ENCODE peak calls at places on chromosomes 16 and 17, in eight cellular contexts. A, Y, T, O, M, J, U and B are unnamed samples.

GRCh38 chr17:16911141-16911937 is 60.6 kb downstream of the TNFRSF13B start:
- DNase-seq in A (no peak), Y (peak; percentile 29), T (no peak), O (no peak), M (no peak), J (peak; percentile 51), U (no peak), B (no peak)

GRCh38 chr17:58352843-58353719 is 1.1 kb upstream of the SUPT4H1 start:
- DNase-seq in A (no peak), Y (peak; percentile 14), T (peak; percentile 39), O (peak; percentile 61), M (peak; percentile 68), J (peak; percentile 46), U (no peak), B (no peak)

GRCh38 chr17:57757735-57758134 is 12.6 kb upstream of the CCDC182 start:
- DNase-seq in A (no peak), Y (no peak), T (no peak), O (no peak), M (no peak), J (no peak), U (no peak), B (no peak)

GRCh38 chr17:69539274-69539673 is 124.8 kb downstream of the MAP2K6 start:
- DNase-seq in A (no peak), Y (no peak), T (no peak), O (no peak), M (no peak), J (no peak), U (no peak), B (no peak)

GRCh38 chr17:65013613-65014391 is 42.7 kb downstream of the GNA13 start:
- DNase-seq in A (no peak), Y (no peak), T (no peak), O (no peak), M (no peak), J (peak; percentile 93), U (no peak), B (no peak)

GRCh38 chr17:32285770-32286517 is 20.3 kb downstream of the RHBDL3 start:
- DNase-seq in A (no peak), Y (no peak), T (no peak), O (no peak), M (no peak), J (no peak), U (no peak), B (no peak)

GRCh38 chr17:65750166-65750565 is 188.7 kb upstream of the AXIN2 start:
- DNase-seq in A (no peak), Y (no peak), T (no peak), O (no peak), M (no peak), J (no peak), U (no peak), B (no peak)

GRCh38 chr17:66040402-66040801 is 151.5 kb downstream of the CEP112 start:
- DNase-seq in A (no peak), Y (no peak), T (no peak), O (no peak), M (no peak), J (no peak), U (no peak), B (no peak)

GRCh38 chr17:19461681-19462080 is 50.6 kb downstream of the RNF112 start:
- DNase-seq in A (no peak), Y (no peak), T (no peak), O (no peak), M (no peak), J (no peak), U (no peak), B (no peak)

GRCh38 chr16:85104147-85104546 is 8.1 kb downstream of the CIBAR2 start:
- DNase-seq in A (no peak), Y (no peak), T (no peak), O (no peak), M (no peak), J (no peak), U (no peak), B (no peak)

GRCh38 chr16:74025-74424 is 1.6 kb upstream of the RHBDF1 start:
- DNase-seq in A (no peak), Y (no peak), T (no peak), O (no peak), M (no peak), J (no peak), U (no peak), B (no peak)

GRCh38 chr16:50685456-50686058 is 4.4 kb upstream of the SNX20 start:
- DNase-seq in A (no peak), Y (no peak), T (no peak), O (no peak), M (no peak), J (no peak), U (no peak), B (no peak)

GRCh38 chr16:50690177-50690576 is 3.2 kb upstream of the NOD2 start:
- DNase-seq in A (no peak), Y (no peak), T (no peak), O (no peak), M (no peak), J (no peak), U (no peak), B (no peak)

GRCh38 chr16:50688867-50689266 is 4.5 kb upstream of the NOD2 start:
- DNase-seq in A (no peak), Y (no peak), T (no peak), O (no peak), M (no peak), J (no peak), U (no peak), B (no peak)

GRCh38 chr16:50684823-50685455 is 3.8 kb upstream of the SNX20 start:
- DNase-seq in A (no peak), Y (no peak), T (no peak), O (no peak), M (no peak), J (no peak), U (no peak), B (no peak)

GRCh38 chr16:50688083-50688482 is 5.3 kb upstream of the NOD2 start:
- DNase-seq in A (no peak), Y (no peak), T (no peak), O (no peak), M (no peak), J (no peak), U (no peak), B (no peak)
- TF ChIP-seq CTCF in A (no peak), Y (no peak), T (no peak), O (no peak), M (no peak), J (no peak), U (no peak), B (no peak)

GRCh38 chr17:2730764-2731353 is 18.6 kb downstream of the CCDC92B start:
- DNase-seq in A (no peak), Y (no peak), T (no peak), O (no peak), M (no peak), J (no peak), U (no peak), B (no peak)
- H3K27me3 ChIP-seq in A (no peaks in the 10 kb centered on the region), Y (peaks cover 7% of the 10 kb centered on the region), T (no peaks in the 10 kb centered on the region), O (no peaks in the 10 kb centered on the region), M (peaks cover 20% of the 10 kb centered on the region), J (no peaks in the 10 kb centered on the region), U (no peaks in the 10 kb centered on the region), B (no peaks in the 10 kb centered on the region)

GRCh38 chr17:59903455-59903854 is 10.5 kb downstream of the RPS6KB1 start:
- DNase-seq in A (no peak), Y (no peak), T (no peak), O (no peak), M (no peak), J (no peak), U (no peak), B (no peak)

GRCh38 chr17:59893617-59894100 is 738 bp downstream of the RPS6KB1 start:
- DNase-seq in A (no peak), Y (no peak), T (no peak), O (peak; percentile 45), M (no peak), J (peak; percentile 21), U (peak; percentile 28), B (no peak)

GRCh38 chr17:59897090-59897489 is 4.2 kb downstream of the RPS6KB1 start:
- DNase-seq in A (no peak), Y (no peak), T (no peak), O (no peak), M (no peak), J (peak; percentile 21), U (no peak), B (no peak)

GRCh38 chr17:59901604-59902003 is 8.7 kb downstream of the RPS6KB1 start:
- DNase-seq in A (no peak), Y (no peak), T (no peak), O (no peak), M (no peak), J (no peak), U (no peak), B (no peak)

DNA sequence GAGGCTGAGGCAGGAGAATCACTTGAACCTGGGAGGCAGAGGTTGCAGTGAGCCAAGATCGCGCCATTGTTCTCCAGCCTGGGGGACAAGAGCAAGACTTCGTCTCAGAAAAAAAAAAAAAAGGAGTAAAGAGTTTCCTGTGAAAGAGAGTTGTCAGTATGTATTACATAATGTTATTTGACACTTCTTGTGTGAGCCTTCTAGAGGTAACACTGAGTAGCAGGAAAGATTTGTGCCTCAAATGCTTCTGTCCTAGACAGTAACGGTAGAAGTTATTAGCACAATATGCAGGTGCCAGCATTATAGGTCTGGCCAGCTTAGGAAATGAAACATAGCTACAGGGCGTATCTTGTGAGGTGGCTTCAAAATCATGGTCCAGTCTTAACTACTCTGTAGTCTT is 6.2 kb downstream of the RPS6KB1 start:
- DNase-seq in A (no peak), Y (no peak), T (no peak), O (no peak), M (no peak), J (no peak), U (no peak), B (no peak)
- TF ChIP-seq CTCF in A (peak; percentile 58), Y (peak; percentile 35), T (no peak), O (no peak), M (peak; percentile 24), J (peak; percentile 41), U (no peak), B (no peak)

GRCh38 chr17:79617304-79617703 is 6.5 kb upstream of the RBFOX3 start:
- DNase-seq in A (peak; percentile 33), Y (no peak), T (no peak), O (no peak), M (peak; percentile 19), J (no peak), U (no peak), B (no peak)
- H3K27me3 ChIP-seq in A (peaks cover 87% of the 10 kb centered on the region), Y (peaks cover 14% of the 10 kb centered on the region), T (no peaks in the 10 kb centered on the region), O (peaks cover 37% of the 10 kb centered on the region), M (peaks cover 32% of the 10 kb centered on the region), J (no peaks in the 10 kb centered on the region), U (peaks cover 78% of the 10 kb centered on the region), B (peaks cover 6% of the 10 kb centered on the region)

DNA sequence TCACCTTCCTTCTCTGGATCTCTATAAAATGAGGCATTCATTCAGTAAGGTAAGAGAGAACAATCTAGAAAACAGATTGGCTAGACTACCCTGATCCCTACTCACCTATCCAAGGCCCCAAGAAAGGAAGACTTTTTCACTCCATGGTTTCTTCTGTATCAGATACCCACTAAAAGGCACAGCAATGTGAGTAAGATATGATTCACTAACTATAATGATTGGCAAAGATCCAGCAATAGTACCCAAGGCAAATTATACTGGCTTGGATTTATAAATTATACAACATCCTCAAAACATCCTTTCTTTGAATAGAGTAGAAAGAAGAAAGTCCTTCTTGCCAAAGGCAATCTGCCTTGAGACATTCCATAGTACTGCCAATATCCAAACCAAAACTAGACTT is 1432.0 kb upstream of the GOT2 start:
- DNase-seq in A (no peak), Y (no peak), T (no peak), O (no peak), M (no peak), J (no peak), U (no peak), B (no peak)
- TF ChIP-seq CTCF in A (no peak), Y (no peak), T (no peak), O (no peak), M (no peak), J (no peak), U (no peak), B (no peak)